ENCODE peak calls at places on chromosome 13, in six cellular contexts. One of them, this sample, is unnamed.

GRCh38 chr13:20624213-20624612 is 57.3 kb downstream of the IFT88 start:
- DNase-seq in HCT116: no peak
- DNase-seq in GM12891: no peak
- DNase-seq in tibial nerve: no peak
- DNase-seq in H54: no peak
- DNase-seq in heart left ventricle: no peak
- DNase-seq in this sample: no peak

GRCh38 chr13:46119883-46120614 is 15.2 kb upstream of the CPB2 start:
- DNase-seq in HCT116: peak; percentile 39
- DNase-seq in GM12891: no peak
- DNase-seq in tibial nerve: no peak
- DNase-seq in H54: no peak
- DNase-seq in heart left ventricle: no peak
- DNase-seq in this sample: no peak

GRCh38 chr13:113142876-113143275 is 15.6 kb upstream of the PROZ start:
- DNase-seq in HCT116: no peak
- DNase-seq in GM12891: no peak
- DNase-seq in tibial nerve: no peak
- DNase-seq in H54: no peak
- DNase-seq in heart left ventricle: no peak
- DNase-seq in this sample: peak; percentile 18

GRCh38 chr13:29136341-29136740 is 316.2 kb downstream of the MTUS2 start:
- DNase-seq in HCT116: no peak
- DNase-seq in GM12891: no peak
- DNase-seq in tibial nerve: no peak
- DNase-seq in H54: no peak
- DNase-seq in heart left ventricle: no peak
- DNase-seq in this sample: no peak

GRCh38 chr13:112254061-112254818 is 121.9 kb upstream of the SPACA7 start:
- DNase-seq in HCT116: no peak
- DNase-seq in GM12891: no peak
- DNase-seq in tibial nerve: no peak
- DNase-seq in H54: no peak
- DNase-seq in heart left ventricle: no peak
- DNase-seq in this sample: peak; percentile 44

GRCh38 chr13:21399741-21400140 is 59.4 kb downstream of the ZDHHC20 start:
- DNase-seq in HCT116: peak; percentile 28
- DNase-seq in GM12891: no peak
- DNase-seq in tibial nerve: no peak
- DNase-seq in H54: no peak
- DNase-seq in heart left ventricle: no peak
- DNase-seq in this sample: no peak

GRCh38 chr13:41751734-41752445 is 209.0 kb downstream of the VWA8 start:
- DNase-seq in HCT116: no peak
- DNase-seq in GM12891: no peak
- DNase-seq in tibial nerve: no peak
- DNase-seq in H54: no peak
- DNase-seq in heart left ventricle: no peak
- DNase-seq in this sample: no peak

GRCh38 chr13:31234729-31235128 is 35.0 kb downstream of the B3GLCT start:
- DNase-seq in HCT116: no peak
- DNase-seq in GM12891: no peak
- DNase-seq in tibial nerve: no peak
- DNase-seq in H54: peak; percentile 5
- DNase-seq in heart left ventricle: no peak
- DNase-seq in this sample: no peak

GRCh38 chr13:20099319-20099718 is 61.5 kb downstream of the GJA3 start:
- DNase-seq in HCT116: no peak
- DNase-seq in GM12891: no peak
- DNase-seq in tibial nerve: no peak
- DNase-seq in H54: no peak
- DNase-seq in heart left ventricle: no peak
- DNase-seq in this sample: no peak

GRCh38 chr13:110197471-110197870 is 109.5 kb downstream of the COL4A1 start:
- DNase-seq in HCT116: no peak
- DNase-seq in GM12891: no peak
- DNase-seq in tibial nerve: no peak
- DNase-seq in H54: no peak
- DNase-seq in heart left ventricle: no peak
- DNase-seq in this sample: no peak

GRCh38 chr13:41652735-41653361 is 195.5 kb downstream of the RGCC start:
- DNase-seq in HCT116: peak; percentile 23
- DNase-seq in GM12891: peak; percentile 4
- DNase-seq in tibial nerve: no peak
- DNase-seq in H54: no peak
- DNase-seq in heart left ventricle: no peak
- DNase-seq in this sample: no peak

GRCh38 chr13:48506092-48506701 is 26.7 kb downstream of the RCBTB2 start:
- DNase-seq in HCT116: no peak
- DNase-seq in GM12891: no peak
- DNase-seq in tibial nerve: no peak
- DNase-seq in H54: no peak
- DNase-seq in heart left ventricle: no peak
- DNase-seq in this sample: no peak

GRCh38 chr13:26500618-26501320 is 56.7 kb upstream of the WASF3 start:
- DNase-seq in HCT116: no peak
- DNase-seq in GM12891: no peak
- DNase-seq in tibial nerve: no peak
- DNase-seq in H54: no peak
- DNase-seq in heart left ventricle: no peak
- DNase-seq in this sample: peak; percentile 34

GRCh38 chr13:78589206-78589605 is 14.1 kb downstream of the POU4F1 start:
- DNase-seq in HCT116: no peak
- DNase-seq in GM12891: no peak
- DNase-seq in tibial nerve: no peak
- DNase-seq in H54: no peak
- DNase-seq in heart left ventricle: no peak
- DNase-seq in this sample: no peak

GRCh38 chr13:103067751-103068563 is 1.7 kb upstream of the SLC10A2 start:
- DNase-seq in HCT116: no peak
- DNase-seq in GM12891: no peak
- DNase-seq in tibial nerve: no peak
- DNase-seq in H54: no peak
- DNase-seq in heart left ventricle: no peak
- DNase-seq in this sample: peak; percentile 10

GRCh38 chr13:102131246-102131645 is 270.6 kb downstream of the FGF14 start:
- DNase-seq in HCT116: no peak
- DNase-seq in GM12891: no peak
- DNase-seq in tibial nerve: no peak
- DNase-seq in H54: no peak
- DNase-seq in heart left ventricle: no peak
- DNase-seq in this sample: no peak

GRCh38 chr13:90918551-90918950 is 428.9 kb upstream of the MIR17HG start:
- DNase-seq in HCT116: no peak
- DNase-seq in GM12891: no peak
- DNase-seq in tibial nerve: no peak
- DNase-seq in H54: no peak
- DNase-seq in heart left ventricle: no peak
- DNase-seq in this sample: no peak

GRCh38 chr13:111319998-111320911 is at the start of gene TEX29:
- DNase-seq in HCT116: no peak
- DNase-seq in GM12891: no peak
- DNase-seq in tibial nerve: no peak
- DNase-seq in H54: no peak
- DNase-seq in heart left ventricle: no peak
- DNase-seq in this sample: no peak

GRCh38 chr13:85661639-85662038 is 137.6 kb downstream of the SLITRK6 start:
- DNase-seq in HCT116: no peak
- DNase-seq in GM12891: no peak
- DNase-seq in tibial nerve: no peak
- DNase-seq in H54: no peak
- DNase-seq in heart left ventricle: no peak
- DNase-seq in this sample: no peak

GRCh38 chr13:51764184-51765141 is 39.5 kb downstream of the DHRS12 start:
- DNase-seq in HCT116: no peak
- DNase-seq in GM12891: peak; percentile 42
- DNase-seq in tibial nerve: peak; percentile 59
- DNase-seq in H54: no peak
- DNase-seq in heart left ventricle: peak; percentile 77
- DNase-seq in this sample: no peak

GRCh38 chr13:98688373-98688772 is 64.1 kb downstream of the SLC15A1 start:
- DNase-seq in HCT116: no peak
- DNase-seq in GM12891: no peak
- DNase-seq in tibial nerve: no peak
- DNase-seq in H54: no peak
- DNase-seq in heart left ventricle: no peak
- DNase-seq in this sample: no peak

GRCh38 chr13:100128373-100128772 is 39.5 kb downstream of the PCCA start:
- DNase-seq in HCT116: no peak
- DNase-seq in GM12891: no peak
- DNase-seq in tibial nerve: no peak
- DNase-seq in H54: peak; percentile 38
- DNase-seq in heart left ventricle: no peak
- DNase-seq in this sample: no peak

GRCh38 chr13:57787058-57787791 is 155.7 kb downstream of the PCDH17 start:
- DNase-seq in HCT116: no peak
- DNase-seq in GM12891: no peak
- DNase-seq in tibial nerve: no peak
- DNase-seq in H54: no peak
- DNase-seq in heart left ventricle: no peak
- DNase-seq in this sample: no peak

GRCh38 chr13:48222358-48223015 is 10.5 kb upstream of the ITM2B start:
- DNase-seq in HCT116: no peak
- DNase-seq in GM12891: no peak
- DNase-seq in tibial nerve: peak; percentile 37
- DNase-seq in H54: no peak
- DNase-seq in heart left ventricle: peak; percentile 36
- DNase-seq in this sample: no peak

GRCh38 chr13:65864039-65864438 is 1366.1 kb downstream of the PCDH9 start:
- DNase-seq in HCT116: no peak
- DNase-seq in GM12891: no peak
- DNase-seq in tibial nerve: no peak
- DNase-seq in H54: no peak
- DNase-seq in heart left ventricle: no peak
- DNase-seq in this sample: no peak

GRCh38 chr13:95023405-95023804 is 277.8 kb downstream of the ABCC4 start:
- DNase-seq in HCT116: no peak
- DNase-seq in GM12891: no peak
- DNase-seq in tibial nerve: no peak
- DNase-seq in H54: no peak
- DNase-seq in heart left ventricle: no peak
- DNase-seq in this sample: no peak

GRCh38 chr13:30529085-30529815 is 63.5 kb upstream of the HMGB1 start:
- DNase-seq in HCT116: no peak
- DNase-seq in GM12891: peak; percentile 24
- DNase-seq in tibial nerve: no peak
- DNase-seq in H54: no peak
- DNase-seq in heart left ventricle: no peak
- DNase-seq in this sample: no peak

GRCh38 chr13:33524086-33524485 is 238.5 kb upstream of the STARD13 start:
- DNase-seq in HCT116: no peak
- DNase-seq in GM12891: no peak
- DNase-seq in tibial nerve: no peak
- DNase-seq in H54: no peak
- DNase-seq in heart left ventricle: no peak
- DNase-seq in this sample: no peak

GRCh38 chr13:73365681-73366080 is 306.9 kb downstream of the KLF5 start:
- DNase-seq in HCT116: no peak
- DNase-seq in GM12891: no peak
- DNase-seq in tibial nerve: no peak
- DNase-seq in H54: no peak
- DNase-seq in heart left ventricle: no peak
- DNase-seq in this sample: no peak

DNA sequence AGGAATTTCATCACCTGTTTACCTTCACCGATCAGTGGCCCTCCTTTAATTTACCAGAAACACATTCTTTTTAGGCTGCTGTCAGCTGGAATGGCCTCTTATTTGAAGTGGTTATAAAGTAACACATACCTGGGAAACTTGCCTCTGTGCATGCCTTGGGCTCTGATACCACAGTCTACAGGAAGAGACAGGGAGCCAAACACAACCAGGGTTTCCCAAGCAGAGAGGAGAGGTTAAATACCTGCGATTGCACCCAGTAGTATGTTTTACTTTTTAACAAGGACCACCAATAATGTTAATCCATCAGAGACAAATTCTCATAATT is 444.0 kb upstream of the SGCG start:
- DNase-seq in HCT116: no peak
- DNase-seq in GM12891: no peak
- DNase-seq in tibial nerve: no peak
- DNase-seq in H54: no peak
- DNase-seq in heart left ventricle: no peak
- DNase-seq in this sample: no peak
- TF ChIP-seq POLR2A in HCT116: no peak
- TF ChIP-seq POLR2A in GM12891: no peak
- TF ChIP-seq POLR2A in tibial nerve: no peak
- TF ChIP-seq POLR2A in H54: no peak
- TF ChIP-seq POLR2A in heart left ventricle: no peak
- TF ChIP-seq POLR2A in this sample: no peak

GRCh38 chr13:44575741-44576395 is at the start of gene TSC22D1:
- DNase-seq in HCT116: no peak
- DNase-seq in GM12891: peak; percentile 14
- DNase-seq in tibial nerve: peak; percentile 21
- DNase-seq in H54: no peak
- DNase-seq in heart left ventricle: peak; percentile 47
- DNase-seq in this sample: peak; percentile 38
- TF ChIP-seq POLR2A in HCT116: no peak
- TF ChIP-seq POLR2A in GM12891: no peak
- TF ChIP-seq POLR2A in tibial nerve: no peak
- TF ChIP-seq POLR2A in H54: no peak
- TF ChIP-seq POLR2A in heart left ventricle: no peak
- TF ChIP-seq POLR2A in this sample: no peak

GRCh38 chr13:74773263-74773662 is 639.1 kb upstream of the KLF12 start:
- DNase-seq in HCT116: no peak
- DNase-seq in GM12891: no peak
- DNase-seq in tibial nerve: no peak
- DNase-seq in H54: no peak
- DNase-seq in heart left ventricle: no peak
- DNase-seq in this sample: no peak
- TF ChIP-seq POLR2A in HCT116: no peak
- TF ChIP-seq POLR2A in GM12891: no peak
- TF ChIP-seq POLR2A in tibial nerve: no peak
- TF ChIP-seq POLR2A in H54: no peak
- TF ChIP-seq POLR2A in heart left ventricle: no peak
- TF ChIP-seq POLR2A in this sample: no peak

DNA sequence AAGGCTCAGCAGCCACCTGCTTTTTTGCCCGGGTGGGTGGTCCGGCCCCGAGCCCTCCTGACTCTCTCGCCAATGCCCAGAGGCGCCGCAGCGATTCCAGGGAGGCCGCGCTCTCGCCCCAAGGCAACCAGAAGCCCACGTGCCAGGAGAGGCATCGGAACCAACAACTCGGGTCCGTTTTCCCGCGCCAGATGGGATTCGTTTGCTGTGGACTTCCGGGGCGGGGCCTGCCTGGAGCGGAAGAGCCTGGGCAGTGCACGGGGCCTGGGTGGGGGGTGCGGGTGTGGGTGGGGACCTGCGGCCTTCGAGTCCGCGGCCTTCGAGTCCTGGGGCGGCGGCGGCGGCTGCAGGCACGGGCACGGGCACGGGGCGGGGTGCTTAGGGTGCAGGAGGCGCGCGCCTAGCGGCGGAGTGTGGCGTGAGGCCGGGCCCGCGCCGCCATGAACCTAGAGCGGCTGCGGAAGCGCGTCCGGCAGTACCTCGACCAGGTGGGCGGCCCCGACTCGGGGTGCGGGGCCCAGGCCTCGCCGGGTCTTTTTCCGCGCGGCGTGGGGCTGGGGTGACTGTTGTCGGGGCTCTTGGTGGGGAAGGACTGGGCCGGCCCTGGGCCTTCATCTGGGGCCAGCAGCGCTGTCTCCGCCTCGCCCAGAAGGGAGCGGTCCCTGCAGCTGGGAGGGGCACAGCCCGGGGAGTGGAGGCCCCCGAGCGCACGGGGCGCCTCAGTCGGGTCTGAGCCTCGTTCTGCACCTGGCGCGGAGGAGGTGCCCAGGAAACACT is at the start of gene CDC16:
- DNase-seq in HCT116: peak; percentile 90
- DNase-seq in GM12891: peak; percentile 94
- DNase-seq in tibial nerve: peak; percentile 93
- DNase-seq in H54: peak; percentile 98
- DNase-seq in heart left ventricle: peak; percentile 94
- DNase-seq in this sample: peak; percentile 95
- TF ChIP-seq POLR2A in HCT116: peak; percentile 18
- TF ChIP-seq POLR2A in GM12891: peak; percentile 70
- TF ChIP-seq POLR2A in tibial nerve: peak; percentile 60
- TF ChIP-seq POLR2A in H54: peak; percentile 40
- TF ChIP-seq POLR2A in heart left ventricle: no peak
- TF ChIP-seq POLR2A in this sample: no peak